ENCODE peak calls at places on chromosomes 3 and 15, in seven cellular contexts. A is mesendoderm, G is IMR-90, Y is H9, J is neuronal stem cell, O is H1, C is trophoblast cell. Z is an unnamed sample.

GRCh38 chr3:59559721-59560514 is 510.1 kb upstream of the CFAP20DC start:
- DNase-seq in A (peak; percentile 87), G (peak; percentile 97), Y (no peak), J (no peak), O (no peak), C (peak; percentile 27), Z (peak; percentile 98)

GRCh38 chr3:187287231-187287630 is 4.3 kb downstream of the MASP1 start:
- DNase-seq in A (no peak), G (no peak), Y (no peak), J (no peak), O (no peak), C (no peak), Z (no peak)

GRCh38 chr15:69290346-69291164 is 8.2 kb upstream of the PAQR5 start:
- DNase-seq in A (peak; percentile 49), G (no peak), Y (no peak), J (no peak), O (no peak), C (no peak), Z (no peak)

GRCh38 chr3:32018723-32019564 is 37.4 kb downstream of the ZNF860 start:
- DNase-seq in A (peak; percentile 61), G (peak; percentile 57), Y (no peak), J (peak; percentile 24), O (no peak), C (no peak), Z (peak; percentile 65)

GRCh38 chr3:1406250-1406649 is 313.4 kb downstream of the CNTN6 start:
- DNase-seq in A (no peak), G (no peak), Y (no peak), J (no peak), O (no peak), C (no peak), Z (no peak)

GRCh38 chr15:85171736-85172135 is 190.1 kb downstream of the PDE8A start:
- DNase-seq in A (peak; percentile 18), G (no peak), Y (no peak), J (no peak), O (no peak), C (no peak), Z (peak; percentile 18)

GRCh38 chr15:57485869-57486268 is 105.8 kb upstream of the MYZAP start:
- DNase-seq in A (peak; percentile 98), G (peak; percentile 83), Y (peak; percentile 86), J (no peak), O (no peak), C (peak; percentile 92), Z (peak; percentile 77)

GRCh38 chr15:57297163-57297593 is 79.1 kb upstream of the CGNL1 start:
- DNase-seq in A (peak; percentile 37), G (no peak), Y (no peak), J (no peak), O (peak; percentile 46), C (no peak), Z (no peak)

GRCh38 chr3:71495708-71496472 is 87.6 kb downstream of the FOXP1 start:
- DNase-seq in A (peak; percentile 87), G (peak; percentile 91), Y (peak; percentile 43), J (no peak), O (no peak), C (peak; percentile 87), Z (peak; percentile 87)

GRCh38 chr15:41983621-41984571 is 11.5 kb upstream of the EHD4 start:
- DNase-seq in A (no peak), G (no peak), Y (no peak), J (no peak), O (no peak), C (no peak), Z (no peak)

GRCh38 chr3:72446406-72447058 is 401.7 kb downstream of the SHQ1 start:
- DNase-seq in A (peak; percentile 81), G (peak; percentile 18), Y (peak; percentile 33), J (no peak), O (peak; percentile 55), C (peak; percentile 14), Z (peak; percentile 57)

GRCh38 chr3:50554553-50554952 is 13.0 kb downstream of the C3orf18 start:
- DNase-seq in A (no peak), G (no peak), Y (no peak), J (no peak), O (no peak), C (no peak), Z (no peak)

GRCh38 chr3:177827517-177828249 is 630.4 kb upstream of the TBL1XR1 start:
- DNase-seq in A (no peak), G (peak; percentile 91), Y (no peak), J (no peak), O (no peak), C (peak; percentile 70), Z (peak; percentile 97)

GRCh38 chr15:67136802-67137201 is 71.4 kb downstream of the SMAD3 start:
- DNase-seq in A (no peak), G (no peak), Y (no peak), J (no peak), O (no peak), C (no peak), Z (peak; percentile 43)

GRCh38 chr15:89383635-89384604 is 49.3 kb upstream of the POLG start:
- DNase-seq in A (no peak), G (peak; percentile 11), Y (peak; percentile 44), J (no peak), O (no peak), C (no peak), Z (peak; percentile 38)

GRCh38 chr15:52233405-52233804 is 42.2 kb upstream of the GNB5 start:
- DNase-seq in A (no peak), G (peak; percentile 12), Y (no peak), J (no peak), O (no peak), C (no peak), Z (no peak)

GRCh38 chr3:193857996-193858395 is 265.0 kb downstream of the OPA1 start:
- DNase-seq in A (no peak), G (peak; percentile 89), Y (no peak), J (no peak), O (no peak), C (no peak), Z (peak; percentile 77)

GRCh38 chr15:99954361-99955180 is 221.3 kb upstream of the LYSMD4 start:
- DNase-seq in A (peak; percentile 34), G (no peak), Y (no peak), J (no peak), O (peak; percentile 35), C (no peak), Z (peak; percentile 17)

GRCh38 chr3:196666001-196666867 is 26.7 kb downstream of the NRROS start:
- DNase-seq in A (peak; percentile 93), G (peak; percentile 81), Y (peak; percentile 90), J (peak; percentile 85), O (peak; percentile 74), C (no peak), Z (peak; percentile 93)

GRCh38 chr15:71162309-71162708 is 47.0 kb downstream of the THSD4 start:
- DNase-seq in A (no peak), G (no peak), Y (no peak), J (no peak), O (no peak), C (no peak), Z (no peak)
- H2AK5ac ChIP-seq in A (no peak overlapping the region), G (no peak overlapping the region), Y (no peak overlapping the region), J (no peak overlapping the region), O (no peak overlapping the region), C (no peak overlapping the region), Z (no peak overlapping the region)

DNA sequence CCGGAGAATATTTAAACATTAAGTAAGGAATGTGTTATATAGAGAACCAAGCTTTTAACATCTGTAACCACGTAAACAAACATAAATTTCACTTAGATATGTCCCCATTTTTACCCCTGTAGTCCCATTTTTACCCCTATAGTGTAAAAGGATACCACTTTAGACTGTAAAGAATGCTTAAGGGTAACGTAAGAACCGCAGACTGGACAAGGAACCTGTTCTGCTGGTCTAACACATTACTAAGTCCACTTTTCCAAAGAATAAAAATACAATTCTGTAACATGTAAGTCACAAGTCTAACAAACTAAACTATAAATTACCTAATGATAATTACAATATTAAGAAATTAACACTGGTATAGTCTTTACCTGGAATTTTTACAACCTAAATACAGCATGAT is 2.9 kb downstream of the SLC12A6 start:
- DNase-seq in A (no peak), G (no peak), Y (no peak), J (no peak), O (no peak), C (no peak), Z (no peak)
- H2AK5ac ChIP-seq in A (no peak overlapping the region), G (no peak overlapping the region), Y (no peak overlapping the region), J (no peak overlapping the region), O (no peak overlapping the region), C (no peak overlapping the region), Z (no peak overlapping the region)

GRCh38 chr15:71508081-71508682 is 302.2 kb upstream of the NR2E3 start:
- DNase-seq in A (no peak), G (no peak), Y (no peak), J (no peak), O (no peak), C (no peak), Z (no peak)
- H2AK5ac ChIP-seq in A (no peak overlapping the region), G (no peak overlapping the region), Y (no peak overlapping the region), J (no peak overlapping the region), O (no peak overlapping the region), C (no peak overlapping the region), Z (no peak overlapping the region)

GRCh38 chr15:73770049-73770448 is 16.9 kb upstream of the INSYN1 start:
- DNase-seq in A (no peak), G (no peak), Y (no peak), J (no peak), O (no peak), C (no peak), Z (no peak)
- H2AK5ac ChIP-seq in A (no peak overlapping the region), G (no peak overlapping the region), Y (no peak overlapping the region), J (peak overlapping the region; percentile 10), O (no peak overlapping the region), C (no peak overlapping the region), Z (no peak overlapping the region)

GRCh38 chr3:160568989-160569388 is 3.6 kb upstream of the KPNA4 start:
- DNase-seq in A (no peak), G (no peak), Y (no peak), J (no peak), O (no peak), C (no peak), Z (no peak)
- H2AK5ac ChIP-seq in A (no peak overlapping the region), G (no peak overlapping the region), Y (no peak overlapping the region), J (peak overlapping the region; percentile 73), O (no peak overlapping the region), C (no peak overlapping the region), Z (no peak overlapping the region)

DNA sequence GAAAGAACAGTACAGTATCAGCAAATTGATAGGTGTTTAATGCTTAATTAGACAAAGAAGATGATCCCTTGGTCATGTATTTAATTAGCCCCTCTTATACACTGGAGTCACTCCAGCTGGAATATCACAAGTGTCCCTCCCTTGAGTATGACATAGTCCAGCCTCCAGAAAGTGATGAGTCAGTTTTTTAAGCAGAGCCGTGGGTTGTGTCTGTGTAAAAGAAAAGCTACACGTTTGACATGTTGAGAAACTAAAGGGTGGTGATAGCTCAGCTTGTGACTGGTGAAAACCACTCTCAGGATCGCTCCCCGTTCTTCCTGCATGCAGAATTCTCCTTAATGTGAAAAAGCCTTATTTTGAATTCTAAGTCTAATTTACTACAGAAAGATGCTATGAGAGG is 348.6 kb downstream of the ROBO1 start:
- DNase-seq in A (no peak), G (no peak), Y (no peak), J (no peak), O (no peak), C (no peak), Z (peak; percentile 54)
- H2AK5ac ChIP-seq in A (no peak overlapping the region), G (no peak overlapping the region), Y (no peak overlapping the region), J (no peak overlapping the region), O (no peak overlapping the region), C (no peak overlapping the region), Z (no peak overlapping the region)